ENCODE peak calls at places on chromosomes 16 and 17, in eight cellular contexts. One of them, this sample, is unnamed.

GRCh38 chr16:67336111-67336510 is 9.5 kb downstream of the LRRC36 start:
- DNase-seq in M059J: no peak
- DNase-seq in Caki2: no peak
- DNase-seq in fibroblast of mammary gland: no peak
- DNase-seq in activated CD8-positive, alpha-beta T cell treated with anti-CD3 and anti-CD28 coated beads, Interleukin-2, amount 10 ng/mL, durations not matched to agents 7 days and 5 days: no peak
- DNase-seq in heart right ventricle: no peak
- DNase-seq in GM23338: no peak
- DNase-seq in germinal center: no peak
- DNase-seq in this sample: no peak

GRCh38 chr17:65027305-65027704 is 29.2 kb downstream of the GNA13 start:
- DNase-seq in heart right ventricle: no peak
- DNase-seq in activated CD8-positive, alpha-beta T cell treated with anti-CD3 and anti-CD28 coated beads, Interleukin-2, amount 10 ng/mL, durations not matched to agents 7 days and 5 days: peak
- DNase-seq in GM23338: peak
- DNase-seq in fibroblast of mammary gland: peak
- DNase-seq in germinal center: peak
- DNase-seq in M059J: peak
- DNase-seq in Caki2: peak
- DNase-seq in this sample: peak

GRCh38 chr16:3736116-3736515 is 18.8 kb upstream of the TRAP1 start:
- DNase-seq in fibroblast of mammary gland: no peak
- DNase-seq in Caki2: no peak
- DNase-seq in M059J: no peak
- DNase-seq in activated CD8-positive, alpha-beta T cell treated with anti-CD3 and anti-CD28 coated beads, Interleukin-2, amount 10 ng/mL, durations not matched to agents 7 days and 5 days: no peak
- DNase-seq in germinal center: no peak
- DNase-seq in heart right ventricle: no peak
- DNase-seq in GM23338: no peak
- DNase-seq in this sample: no peak

GRCh38 chr17:29059281-29059680 is 16.3 kb downstream of the PIPOX start:
- DNase-seq in M059J: peak
- DNase-seq in fibroblast of mammary gland: peak
- DNase-seq in GM23338: no peak
- DNase-seq in activated CD8-positive, alpha-beta T cell treated with anti-CD3 and anti-CD28 coated beads, Interleukin-2, amount 10 ng/mL, durations not matched to agents 7 days and 5 days: no peak
- DNase-seq in germinal center: no peak
- DNase-seq in heart right ventricle: no peak
- DNase-seq in Caki2: peak
- DNase-seq in this sample: no peak

GRCh38 chr17:53032861-53033271 is 789.9 kb upstream of the KIF2B start:
- DNase-seq in Caki2: peak
- DNase-seq in GM23338: peak
- DNase-seq in M059J: peak
- DNase-seq in activated CD8-positive, alpha-beta T cell treated with anti-CD3 and anti-CD28 coated beads, Interleukin-2, amount 10 ng/mL, durations not matched to agents 7 days and 5 days: no peak
- DNase-seq in germinal center: no peak
- DNase-seq in heart right ventricle: peak
- DNase-seq in fibroblast of mammary gland: peak
- DNase-seq in this sample: peak

GRCh38 chr17:29250666-29251065 is 4.0 kb downstream of the CRYBA1 start:
- DNase-seq in heart right ventricle: no peak
- DNase-seq in M059J: peak
- DNase-seq in GM23338: no peak
- DNase-seq in fibroblast of mammary gland: peak
- DNase-seq in Caki2: no peak
- DNase-seq in activated CD8-positive, alpha-beta T cell treated with anti-CD3 and anti-CD28 coated beads, Interleukin-2, amount 10 ng/mL, durations not matched to agents 7 days and 5 days: no peak
- DNase-seq in germinal center: no peak
- DNase-seq in this sample: no peak

GRCh38 chr17:78450696-78451344 is 72.4 kb downstream of the PGS1 start:
- DNase-seq in heart right ventricle: no peak
- DNase-seq in germinal center: no peak
- DNase-seq in fibroblast of mammary gland: no peak
- DNase-seq in Caki2: no peak
- DNase-seq in GM23338: peak
- DNase-seq in activated CD8-positive, alpha-beta T cell treated with anti-CD3 and anti-CD28 coated beads, Interleukin-2, amount 10 ng/mL, durations not matched to agents 7 days and 5 days: no peak
- DNase-seq in M059J: no peak
- DNase-seq in this sample: peak

GRCh38 chr16:82124651-82125050 is 45.4 kb downstream of the MPHOSPH6 start:
- DNase-seq in Caki2: no peak
- DNase-seq in M059J: no peak
- DNase-seq in GM23338: no peak
- DNase-seq in heart right ventricle: no peak
- DNase-seq in fibroblast of mammary gland: no peak
- DNase-seq in activated CD8-positive, alpha-beta T cell treated with anti-CD3 and anti-CD28 coated beads, Interleukin-2, amount 10 ng/mL, durations not matched to agents 7 days and 5 days: no peak
- DNase-seq in germinal center: no peak
- DNase-seq in this sample: no peak

GRCh38 chr16:23064642-23065041 is 84.6 kb downstream of the USP31 start:
- DNase-seq in activated CD8-positive, alpha-beta T cell treated with anti-CD3 and anti-CD28 coated beads, Interleukin-2, amount 10 ng/mL, durations not matched to agents 7 days and 5 days: no peak
- DNase-seq in heart right ventricle: peak
- DNase-seq in germinal center: no peak
- DNase-seq in M059J: no peak
- DNase-seq in GM23338: no peak
- DNase-seq in fibroblast of mammary gland: peak
- DNase-seq in Caki2: no peak
- DNase-seq in this sample: no peak

GRCh38 chr17:21304091-21304490 is 19.6 kb downstream of the MAP2K3 start:
- DNase-seq in GM23338: no peak
- DNase-seq in heart right ventricle: no peak
- DNase-seq in fibroblast of mammary gland: no peak
- DNase-seq in activated CD8-positive, alpha-beta T cell treated with anti-CD3 and anti-CD28 coated beads, Interleukin-2, amount 10 ng/mL, durations not matched to agents 7 days and 5 days: no peak
- DNase-seq in M059J: no peak
- DNase-seq in germinal center: no peak
- DNase-seq in Caki2: no peak
- DNase-seq in this sample: no peak

GRCh38 chr17:37755455-37755854 is 10.6 kb upstream of the HNF1B start:
- DNase-seq in germinal center: no peak
- DNase-seq in M059J: no peak
- DNase-seq in GM23338: no peak
- DNase-seq in Caki2: no peak
- DNase-seq in fibroblast of mammary gland: no peak
- DNase-seq in heart right ventricle: no peak
- DNase-seq in activated CD8-positive, alpha-beta T cell treated with anti-CD3 and anti-CD28 coated beads, Interleukin-2, amount 10 ng/mL, durations not matched to agents 7 days and 5 days: no peak
- DNase-seq in this sample: no peak

GRCh38 chr16:52497067-52497816 is 49.7 kb downstream of the TOX3 start:
- DNase-seq in Caki2: no peak
- DNase-seq in GM23338: no peak
- DNase-seq in fibroblast of mammary gland: no peak
- DNase-seq in activated CD8-positive, alpha-beta T cell treated with anti-CD3 and anti-CD28 coated beads, Interleukin-2, amount 10 ng/mL, durations not matched to agents 7 days and 5 days: no peak
- DNase-seq in M059J: no peak
- DNase-seq in heart right ventricle: no peak
- DNase-seq in germinal center: no peak
- DNase-seq in this sample: no peak

GRCh38 chr16:79593754-79594153 is 6.8 kb downstream of the MAF start:
- DNase-seq in heart right ventricle: no peak
- DNase-seq in M059J: no peak
- DNase-seq in Caki2: no peak
- DNase-seq in fibroblast of mammary gland: no peak
- DNase-seq in GM23338: no peak
- DNase-seq in germinal center: no peak
- DNase-seq in activated CD8-positive, alpha-beta T cell treated with anti-CD3 and anti-CD28 coated beads, Interleukin-2, amount 10 ng/mL, durations not matched to agents 7 days and 5 days: no peak
- DNase-seq in this sample: no peak

GRCh38 chr17:49552070-49552751 is 23.5 kb upstream of the NXPH3 start:
- DNase-seq in GM23338: no peak
- DNase-seq in heart right ventricle: no peak
- DNase-seq in M059J: peak
- DNase-seq in fibroblast of mammary gland: peak
- DNase-seq in germinal center: no peak
- DNase-seq in Caki2: no peak
- DNase-seq in activated CD8-positive, alpha-beta T cell treated with anti-CD3 and anti-CD28 coated beads, Interleukin-2, amount 10 ng/mL, durations not matched to agents 7 days and 5 days: no peak
- DNase-seq in this sample: no peak

GRCh38 chr17:33234930-33235685 is 58.0 kb downstream of the ASIC2 start:
- DNase-seq in activated CD8-positive, alpha-beta T cell treated with anti-CD3 and anti-CD28 coated beads, Interleukin-2, amount 10 ng/mL, durations not matched to agents 7 days and 5 days: no peak
- DNase-seq in M059J: peak
- DNase-seq in GM23338: no peak
- DNase-seq in heart right ventricle: peak
- DNase-seq in fibroblast of mammary gland: peak
- DNase-seq in germinal center: no peak
- DNase-seq in Caki2: peak
- DNase-seq in this sample: no peak

GRCh38 chr17:30354731-30355130 is 20.9 kb upstream of the TMIGD1 start:
- DNase-seq in activated CD8-positive, alpha-beta T cell treated with anti-CD3 and anti-CD28 coated beads, Interleukin-2, amount 10 ng/mL, durations not matched to agents 7 days and 5 days: no peak
- DNase-seq in GM23338: no peak
- DNase-seq in Caki2: no peak
- DNase-seq in germinal center: no peak
- DNase-seq in heart right ventricle: no peak
- DNase-seq in fibroblast of mammary gland: no peak
- DNase-seq in M059J: no peak
- DNase-seq in this sample: no peak

GRCh38 chr17:38421224-38421841 is 6.9 kb upstream of the ARHGAP23 start:
- DNase-seq in heart right ventricle: no peak
- DNase-seq in fibroblast of mammary gland: peak
- DNase-seq in germinal center: no peak
- DNase-seq in GM23338: no peak
- DNase-seq in Caki2: no peak
- DNase-seq in M059J: no peak
- DNase-seq in activated CD8-positive, alpha-beta T cell treated with anti-CD3 and anti-CD28 coated beads, Interleukin-2, amount 10 ng/mL, durations not matched to agents 7 days and 5 days: no peak
- DNase-seq in this sample: no peak

GRCh38 chr17:44847581-44847980 is at the start of gene HIGD1B:
- DNase-seq in GM23338: no peak
- DNase-seq in fibroblast of mammary gland: no peak
- DNase-seq in Caki2: no peak
- DNase-seq in activated CD8-positive, alpha-beta T cell treated with anti-CD3 and anti-CD28 coated beads, Interleukin-2, amount 10 ng/mL, durations not matched to agents 7 days and 5 days: no peak
- DNase-seq in M059J: no peak
- DNase-seq in germinal center: no peak
- DNase-seq in heart right ventricle: peak
- DNase-seq in this sample: no peak

GRCh38 chr16:10373556-10373955 is 12.3 kb upstream of the ATF7IP2 start:
- DNase-seq in GM23338: no peak
- DNase-seq in M059J: no peak
- DNase-seq in fibroblast of mammary gland: no peak
- DNase-seq in activated CD8-positive, alpha-beta T cell treated with anti-CD3 and anti-CD28 coated beads, Interleukin-2, amount 10 ng/mL, durations not matched to agents 7 days and 5 days: no peak
- DNase-seq in germinal center: no peak
- DNase-seq in Caki2: no peak
- DNase-seq in heart right ventricle: no peak
- DNase-seq in this sample: no peak

GRCh38 chr16:72989203-72989991 is 58.5 kb downstream of the ZFHX3 start:
- DNase-seq in M059J: peak
- DNase-seq in heart right ventricle: no peak
- DNase-seq in germinal center: no peak
- DNase-seq in activated CD8-positive, alpha-beta T cell treated with anti-CD3 and anti-CD28 coated beads, Interleukin-2, amount 10 ng/mL, durations not matched to agents 7 days and 5 days: no peak
- DNase-seq in GM23338: no peak
- DNase-seq in fibroblast of mammary gland: peak
- DNase-seq in Caki2: peak
- DNase-seq in this sample: no peak

GRCh38 chr17:61551255-61551742 is 39.7 kb downstream of the NACA2 start:
- DNase-seq in heart right ventricle: no peak
- DNase-seq in M059J: peak
- DNase-seq in GM23338: peak
- DNase-seq in fibroblast of mammary gland: peak
- DNase-seq in germinal center: peak
- DNase-seq in activated CD8-positive, alpha-beta T cell treated with anti-CD3 and anti-CD28 coated beads, Interleukin-2, amount 10 ng/mL, durations not matched to agents 7 days and 5 days: no peak
- DNase-seq in Caki2: peak
- DNase-seq in this sample: peak

GRCh38 chr17:60369727-60370126 is 22.2 kb downstream of the USP32 start:
- DNase-seq in heart right ventricle: no peak
- DNase-seq in M059J: no peak
- DNase-seq in fibroblast of mammary gland: no peak
- DNase-seq in GM23338: no peak
- DNase-seq in Caki2: no peak
- DNase-seq in germinal center: no peak
- DNase-seq in activated CD8-positive, alpha-beta T cell treated with anti-CD3 and anti-CD28 coated beads, Interleukin-2, amount 10 ng/mL, durations not matched to agents 7 days and 5 days: no peak
- DNase-seq in this sample: peak

GRCh38 chr16:64153718-64154117 is 968.1 kb downstream of the CDH11 start:
- DNase-seq in GM23338: no peak
- DNase-seq in M059J: peak
- DNase-seq in germinal center: no peak
- DNase-seq in heart right ventricle: no peak
- DNase-seq in fibroblast of mammary gland: peak
- DNase-seq in Caki2: no peak
- DNase-seq in activated CD8-positive, alpha-beta T cell treated with anti-CD3 and anti-CD28 coated beads, Interleukin-2, amount 10 ng/mL, durations not matched to agents 7 days and 5 days: no peak
- DNase-seq in this sample: no peak

GRCh38 chr16:67641779-67642708 is 2.9 kb upstream of the CARMIL2 start:
- DNase-seq in activated CD8-positive, alpha-beta T cell treated with anti-CD3 and anti-CD28 coated beads, Interleukin-2, amount 10 ng/mL, durations not matched to agents 7 days and 5 days: no peak
- DNase-seq in M059J: peak
- DNase-seq in Caki2: no peak
- DNase-seq in heart right ventricle: peak
- DNase-seq in fibroblast of mammary gland: peak
- DNase-seq in germinal center: no peak
- DNase-seq in GM23338: no peak
- DNase-seq in this sample: peak

GRCh38 chr16:51759329-51759728 is 608.3 kb upstream of the SALL1 start:
- DNase-seq in GM23338: no peak
- DNase-seq in activated CD8-positive, alpha-beta T cell treated with anti-CD3 and anti-CD28 coated beads, Interleukin-2, amount 10 ng/mL, durations not matched to agents 7 days and 5 days: no peak
- DNase-seq in heart right ventricle: no peak
- DNase-seq in fibroblast of mammary gland: no peak
- DNase-seq in germinal center: no peak
- DNase-seq in M059J: no peak
- DNase-seq in Caki2: no peak
- DNase-seq in this sample: no peak

GRCh38 chr17:9645858-9646555 is 690 bp downstream of the USP43 start:
- DNase-seq in germinal center: peak
- DNase-seq in activated CD8-positive, alpha-beta T cell treated with anti-CD3 and anti-CD28 coated beads, Interleukin-2, amount 10 ng/mL, durations not matched to agents 7 days and 5 days: peak
- DNase-seq in GM23338: peak
- DNase-seq in Caki2: peak
- DNase-seq in fibroblast of mammary gland: peak
- DNase-seq in heart right ventricle: peak
- DNase-seq in M059J: peak
- DNase-seq in this sample: no peak

GRCh38 chr16:67801889-67802288 is 4.5 kb downstream of the RANBP10 start:
- DNase-seq in heart right ventricle: no peak
- DNase-seq in M059J: no peak
- DNase-seq in GM23338: no peak
- DNase-seq in fibroblast of mammary gland: no peak
- DNase-seq in germinal center: peak
- DNase-seq in Caki2: no peak
- DNase-seq in activated CD8-positive, alpha-beta T cell treated with anti-CD3 and anti-CD28 coated beads, Interleukin-2, amount 10 ng/mL, durations not matched to agents 7 days and 5 days: peak
- DNase-seq in this sample: peak

GRCh38 chr17:4948166-4948996 is at the start of gene PFN1:
- DNase-seq in activated CD8-positive, alpha-beta T cell treated with anti-CD3 and anti-CD28 coated beads, Interleukin-2, amount 10 ng/mL, durations not matched to agents 7 days and 5 days: peak
- DNase-seq in heart right ventricle: peak
- DNase-seq in M059J: peak
- DNase-seq in germinal center: peak
- DNase-seq in Caki2: peak
- DNase-seq in GM23338: peak
- DNase-seq in fibroblast of mammary gland: peak
- DNase-seq in this sample: peak

GRCh38 chr16:85328665-85329058 is 216.4 kb upstream of the CIBAR2 start:
- DNase-seq in germinal center: no peak
- DNase-seq in heart right ventricle: no peak
- DNase-seq in GM23338: peak
- DNase-seq in activated CD8-positive, alpha-beta T cell treated with anti-CD3 and anti-CD28 coated beads, Interleukin-2, amount 10 ng/mL, durations not matched to agents 7 days and 5 days: no peak
- DNase-seq in M059J: no peak
- DNase-seq in fibroblast of mammary gland: no peak
- DNase-seq in Caki2: no peak
- DNase-seq in this sample: no peak

GRCh38 chr17:1725642-1726511 is 1.4 kb downstream of the WDR81 start:
- DNase-seq in heart right ventricle: no peak
- DNase-seq in fibroblast of mammary gland: no peak
- DNase-seq in activated CD8-positive, alpha-beta T cell treated with anti-CD3 and anti-CD28 coated beads, Interleukin-2, amount 10 ng/mL, durations not matched to agents 7 days and 5 days: no peak
- DNase-seq in M059J: no peak
- DNase-seq in Caki2: no peak
- DNase-seq in germinal center: no peak
- DNase-seq in GM23338: no peak
- DNase-seq in this sample: no peak

GRCh38 chr17:29836643-29837042 is 93.4 kb downstream of the SSH2 start:
- DNase-seq in Caki2: peak
- DNase-seq in M059J: peak
- DNase-seq in activated CD8-positive, alpha-beta T cell treated with anti-CD3 and anti-CD28 coated beads, Interleukin-2, amount 10 ng/mL, durations not matched to agents 7 days and 5 days: no peak
- DNase-seq in fibroblast of mammary gland: peak
- DNase-seq in heart right ventricle: no peak
- DNase-seq in germinal center: no peak
- DNase-seq in GM23338: no peak
- DNase-seq in this sample: peak